ENCODE peak calls at places on chromosomes 4 and X, in five cellular contexts. H is astrocyte of the spinal cord, E is activated T-helper 1 cell treated with Interleukin-2 at 50 U/mL for 16 hours, A is Caco-2, C is T1000. T is an unnamed sample.
A peak's percentile ranks its signal among the peaks of the same experiment; 100 is the strongest.

GRCh38 chr4:113888006-113888405 is 91.4 kb downstream of the ARSJ start:
- DNase-seq in H (no peak), E (no peak), A (no peak), C (no peak), T (no peak)

GRCh38 chr4:21656832-21657231 is 291.7 kb downstream of the KCNIP4 start:
- DNase-seq in H (peak; percentile 74), E (no peak), A (no peak), C (peak; percentile 10), T (no peak)

GRCh38 chrX:78687586-78687985 is 28.5 kb upstream of the RTL3 start:
- DNase-seq in H (no peak), E (no peak), A (no peak), C (no peak), T (no peak)

GRCh38 chr4:159103406-159104131 is 690 bp downstream of the RAPGEF2 start:
- DNase-seq in H (peak; percentile 52), E (peak; percentile 21), A (peak; percentile 53), C (no peak), T (peak; percentile 60)

GRCh38 chr4:120871173-120871572 is 51.4 kb downstream of the PRDM5 start:
- DNase-seq in H (no peak), E (no peak), A (no peak), C (no peak), T (peak; percentile 57)

GRCh38 chrX:102651968-102652744 is 873 bp downstream of the GPRASP1 start:
- DNase-seq in H (peak; percentile 28), E (peak; percentile 29), A (no peak), C (no peak), T (peak; percentile 40)

GRCh38 chr4:154164931-154165839 is 326.4 kb downstream of the DCHS2 start:
- DNase-seq in H (peak; percentile 95), E (no peak), A (no peak), C (peak; percentile 61), T (no peak)

GRCh38 chr4:101199507-101200285 is 147.6 kb downstream of the PPP3CA start:
- DNase-seq in H (peak; percentile 75), E (no peak), A (no peak), C (no peak), T (no peak)

GRCh38 chrX:119790977-119791436 is 423 bp downstream of the RPL39 start:
- DNase-seq in H (peak; percentile 31), E (no peak), A (peak; percentile 30), C (no peak), T (peak; percentile 8)

GRCh38 chrX:5314148-5314547 is 914.5 kb downstream of the NLGN4X start:
- DNase-seq in H (no peak), E (no peak), A (no peak), C (no peak), T (no peak)

GRCh38 chr4:32393806-32394205 is 1673.6 kb downstream of the PCDH7 start:
- DNase-seq in H (no peak), E (no peak), A (no peak), C (no peak), T (no peak)

GRCh38 chrX:41590641-41591040 is 98.1 kb upstream of the GPR34 start:
- DNase-seq in H (no peak), E (no peak), A (no peak), C (no peak), T (no peak)

GRCh38 chr4:145177906-145178538 is 2.4 kb downstream of the OTUD4 start:
- DNase-seq in H (peak; percentile 43), E (no peak), A (no peak), C (no peak), T (no peak)

GRCh38 chr4:102504941-102505340 is 3.8 kb downstream of the NFKB1 start:
- DNase-seq in H (no peak), E (no peak), A (no peak), C (no peak), T (no peak)

GRCh38 chr4:41746025-41746439 is 2.5 kb downstream of the PHOX2B start:
- DNase-seq in H (no peak), E (no peak), A (no peak), C (no peak), T (no peak)

GRCh38 chr4:133600008-133600407 is 450.9 kb downstream of the PCDH10 start:
- DNase-seq in H (no peak), E (no peak), A (no peak), C (no peak), T (no peak)

GRCh38 chr4:89519771-89520170 is 212.2 kb upstream of the GPRIN3 start:
- DNase-seq in H (no peak), E (no peak), A (no peak), C (no peak), T (no peak)

GRCh38 chr4:19580090-19580489 is 671.6 kb upstream of the SLIT2 start:
- DNase-seq in H (no peak), E (no peak), A (no peak), C (no peak), T (no peak)

GRCh38 chr4:164572877-164573279 is 181.1 kb upstream of the SMIM31 start:
- DNase-seq in H (peak; percentile 49), E (no peak), A (no peak), C (no peak), T (no peak)

GRCh38 chr4:17981063-17981462 is 40.5 kb downstream of the LCORL start:
- DNase-seq in H (no peak), E (no peak), A (no peak), C (no peak), T (no peak)

GRCh38 chr4:76188557-76188956 is 25.1 kb downstream of the SCARB2 start:
- DNase-seq in H (no peak), E (no peak), A (no peak), C (no peak), T (no peak)

GRCh38 chr4:178205826-178206225 is 763.6 kb upstream of the AGA start:
- DNase-seq in H (no peak), E (no peak), A (no peak), C (no peak), T (no peak)

T was measured in BE2C.